ENCODE peak calls at places on chromosomes 2 and 18, in nine cellular contexts. One of them, this sample, is unnamed. For H3K27me3 and H3K36me3, the result is how much of the 10 kb centered on the place peaks cover.

GRCh38 chr18:31245820-31246219 is 72.1 kb upstream of the DSG1 start:
- DNase-seq in naive thymus-derived CD4-positive, alpha-beta T cell: no peak
- DNase-seq in H7: no peak
- DNase-seq in brain microvascular endothelial cell: peak
- DNase-seq in esophagus squamous epithelium: no peak
- DNase-seq in SJSA1: no peak
- DNase-seq in pancreas: no peak
- DNase-seq in spleen: no peak
- DNase-seq in ovary: no peak
- DNase-seq in this sample: no peak

GRCh38 chr2:96887419-96888081 is 17.7 kb upstream of the SEMA4C start:
- DNase-seq in brain microvascular endothelial cell: no peak
- DNase-seq in H7: no peak
- DNase-seq in naive thymus-derived CD4-positive, alpha-beta T cell: no peak
- DNase-seq in spleen: no peak
- DNase-seq in esophagus squamous epithelium: no peak
- DNase-seq in ovary: peak
- DNase-seq in pancreas: no peak
- DNase-seq in SJSA1: no peak
- DNase-seq in this sample: no peak

GRCh38 chr2:46230115-46230571 is 67.1 kb upstream of the EPAS1 start:
- DNase-seq in esophagus squamous epithelium: no peak
- DNase-seq in H7: peak
- DNase-seq in SJSA1: no peak
- DNase-seq in naive thymus-derived CD4-positive, alpha-beta T cell: no peak
- DNase-seq in pancreas: no peak
- DNase-seq in spleen: peak
- DNase-seq in brain microvascular endothelial cell: no peak
- DNase-seq in ovary: no peak
- DNase-seq in this sample: peak

GRCh38 chr2:37764739-37765138 is 93.3 kb upstream of the CDC42EP3 start:
- DNase-seq in esophagus squamous epithelium: no peak
- DNase-seq in ovary: no peak
- DNase-seq in spleen: no peak
- DNase-seq in brain microvascular endothelial cell: no peak
- DNase-seq in SJSA1: no peak
- DNase-seq in naive thymus-derived CD4-positive, alpha-beta T cell: no peak
- DNase-seq in pancreas: no peak
- DNase-seq in H7: no peak
- DNase-seq in this sample: no peak

GRCh38 chr2:18063826-18064485 is 185.5 kb downstream of the KCNS3 start:
- DNase-seq in pancreas: no peak
- DNase-seq in spleen: no peak
- DNase-seq in H7: no peak
- DNase-seq in ovary: no peak
- DNase-seq in esophagus squamous epithelium: no peak
- DNase-seq in SJSA1: no peak
- DNase-seq in brain microvascular endothelial cell: no peak
- DNase-seq in naive thymus-derived CD4-positive, alpha-beta T cell: no peak
- DNase-seq in this sample: no peak

GRCh38 chr2:97965146-97965545 is 30.6 kb downstream of the TMEM131 start:
- DNase-seq in pancreas: no peak
- DNase-seq in SJSA1: no peak
- DNase-seq in naive thymus-derived CD4-positive, alpha-beta T cell: no peak
- DNase-seq in ovary: no peak
- DNase-seq in esophagus squamous epithelium: no peak
- DNase-seq in spleen: no peak
- DNase-seq in H7: no peak
- DNase-seq in brain microvascular endothelial cell: no peak
- DNase-seq in this sample: no peak

GRCh38 chr2:44529448-44529847 is 167.7 kb downstream of the CAMKMT start:
- DNase-seq in H7: no peak
- DNase-seq in pancreas: no peak
- DNase-seq in ovary: no peak
- DNase-seq in brain microvascular endothelial cell: no peak
- DNase-seq in naive thymus-derived CD4-positive, alpha-beta T cell: no peak
- DNase-seq in SJSA1: no peak
- DNase-seq in spleen: no peak
- DNase-seq in esophagus squamous epithelium: no peak
- DNase-seq in this sample: no peak

GRCh38 chr2:228318218-228318617 is 136.7 kb upstream of the SPHKAP start:
- DNase-seq in SJSA1: no peak
- DNase-seq in pancreas: no peak
- DNase-seq in brain microvascular endothelial cell: no peak
- DNase-seq in esophagus squamous epithelium: no peak
- DNase-seq in H7: peak
- DNase-seq in naive thymus-derived CD4-positive, alpha-beta T cell: no peak
- DNase-seq in ovary: no peak
- DNase-seq in spleen: no peak
- DNase-seq in this sample: peak

GRCh38 chr18:62839874-62840713 is 124.8 kb downstream of the PHLPP1 start:
- DNase-seq in naive thymus-derived CD4-positive, alpha-beta T cell: no peak
- DNase-seq in H7: no peak
- DNase-seq in brain microvascular endothelial cell: no peak
- DNase-seq in SJSA1: no peak
- DNase-seq in ovary: no peak
- DNase-seq in spleen: no peak
- DNase-seq in esophagus squamous epithelium: no peak
- DNase-seq in pancreas: no peak
- DNase-seq in this sample: no peak

GRCh38 chr18:23949863-23950262 is 64.7 kb upstream of the TTC39C start:
- DNase-seq in spleen: no peak
- DNase-seq in H7: no peak
- DNase-seq in brain microvascular endothelial cell: no peak
- DNase-seq in pancreas: no peak
- DNase-seq in SJSA1: no peak
- DNase-seq in naive thymus-derived CD4-positive, alpha-beta T cell: no peak
- DNase-seq in ovary: no peak
- DNase-seq in esophagus squamous epithelium: no peak
- DNase-seq in this sample: no peak

GRCh38 chr2:113978524-113979171 is 88.8 kb downstream of the ACTR3 start:
- DNase-seq in naive thymus-derived CD4-positive, alpha-beta T cell: no peak
- DNase-seq in brain microvascular endothelial cell: no peak
- DNase-seq in H7: peak
- DNase-seq in ovary: no peak
- DNase-seq in SJSA1: no peak
- DNase-seq in esophagus squamous epithelium: no peak
- DNase-seq in spleen: no peak
- DNase-seq in pancreas: no peak
- DNase-seq in this sample: no peak

GRCh38 chr18:64271264-64271663 is 122.4 kb upstream of the LINC00305 start:
- DNase-seq in ovary: no peak
- DNase-seq in naive thymus-derived CD4-positive, alpha-beta T cell: no peak
- DNase-seq in esophagus squamous epithelium: no peak
- DNase-seq in SJSA1: no peak
- DNase-seq in pancreas: peak
- DNase-seq in H7: no peak
- DNase-seq in spleen: no peak
- DNase-seq in brain microvascular endothelial cell: no peak
- DNase-seq in this sample: no peak

GRCh38 chr2:196955036-196955435 is 28.5 kb upstream of the PGAP1 start:
- DNase-seq in naive thymus-derived CD4-positive, alpha-beta T cell: no peak
- DNase-seq in spleen: no peak
- DNase-seq in H7: no peak
- DNase-seq in SJSA1: no peak
- DNase-seq in brain microvascular endothelial cell: no peak
- DNase-seq in esophagus squamous epithelium: no peak
- DNase-seq in pancreas: no peak
- DNase-seq in ovary: no peak
- DNase-seq in this sample: no peak

GRCh38 chr2:46810195-46810594 is 105.4 kb downstream of the MCFD2 start:
- DNase-seq in ovary: no peak
- DNase-seq in brain microvascular endothelial cell: no peak
- DNase-seq in naive thymus-derived CD4-positive, alpha-beta T cell: no peak
- DNase-seq in SJSA1: no peak
- DNase-seq in H7: no peak
- DNase-seq in spleen: no peak
- DNase-seq in esophagus squamous epithelium: no peak
- DNase-seq in pancreas: no peak
- DNase-seq in this sample: no peak

GRCh38 chr2:67945976-67946375 is 116.8 kb downstream of the C1D start:
- DNase-seq in H7: no peak
- DNase-seq in spleen: no peak
- DNase-seq in ovary: no peak
- DNase-seq in brain microvascular endothelial cell: no peak
- DNase-seq in esophagus squamous epithelium: no peak
- DNase-seq in pancreas: no peak
- DNase-seq in SJSA1: no peak
- DNase-seq in naive thymus-derived CD4-positive, alpha-beta T cell: no peak
- DNase-seq in this sample: no peak

DNA sequence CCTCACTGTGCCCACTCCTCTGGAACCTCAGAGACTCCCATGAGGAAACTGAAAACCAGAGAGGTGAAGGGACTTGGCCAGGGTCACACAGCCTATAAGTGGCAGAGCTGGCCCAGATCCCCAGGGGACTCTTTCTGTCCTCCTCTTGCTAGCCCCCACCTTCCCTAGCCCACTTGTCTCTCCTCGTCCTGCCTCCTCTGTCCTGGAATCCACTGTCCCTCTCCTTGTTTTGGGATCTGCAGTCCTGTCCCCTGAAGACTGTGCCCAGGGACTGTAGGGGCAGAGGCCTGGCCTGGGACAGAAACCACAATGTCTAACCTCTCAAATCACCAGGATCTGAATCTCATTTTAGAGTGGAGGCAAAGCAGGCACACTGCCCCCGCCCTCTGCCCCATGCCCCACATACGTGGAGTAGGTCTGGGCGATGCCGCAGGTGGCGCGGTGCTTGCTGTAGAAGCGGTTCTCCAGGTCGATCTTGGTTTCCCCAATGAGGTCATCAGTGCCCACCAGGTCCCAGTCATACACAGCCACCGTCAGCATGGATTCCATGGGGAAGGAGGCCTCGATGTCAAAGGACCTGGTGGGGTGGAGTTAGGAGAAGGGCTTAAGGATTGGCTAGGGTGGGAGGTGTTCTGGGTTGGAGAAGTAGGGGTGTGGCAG is 12.5 kb downstream of the OTOF start:
- DNase-seq in pancreas: peak
- DNase-seq in brain microvascular endothelial cell: no peak
- DNase-seq in SJSA1: no peak
- DNase-seq in esophagus squamous epithelium: no peak
- DNase-seq in ovary: peak
- DNase-seq in spleen: peak
- DNase-seq in H7: no peak
- DNase-seq in naive thymus-derived CD4-positive, alpha-beta T cell: no peak
- DNase-seq in this sample: no peak
- H3K27me3 ChIP-seq in pancreas: under half
- H3K27me3 ChIP-seq in brain microvascular endothelial cell: under half
- H3K27me3 ChIP-seq in SJSA1: under half
- H3K27me3 ChIP-seq in esophagus squamous epithelium: under half
- H3K27me3 ChIP-seq in ovary: under half
- H3K27me3 ChIP-seq in spleen: under half
- H3K27me3 ChIP-seq in H7: under half
- H3K27me3 ChIP-seq in naive thymus-derived CD4-positive, alpha-beta T cell: under half
- H3K27me3 ChIP-seq in this sample: under half

GRCh38 chr2:241657851-241658254 is 20.4 kb downstream of the ATG4B start:
- DNase-seq in pancreas: no peak
- DNase-seq in esophagus squamous epithelium: no peak
- DNase-seq in brain microvascular endothelial cell: no peak
- DNase-seq in H7: no peak
- DNase-seq in SJSA1: no peak
- DNase-seq in naive thymus-derived CD4-positive, alpha-beta T cell: no peak
- DNase-seq in spleen: no peak
- DNase-seq in ovary: no peak
- DNase-seq in this sample: no peak
- H3K36me3 ChIP-seq in pancreas: under half
- H3K36me3 ChIP-seq in esophagus squamous epithelium: under half
- H3K36me3 ChIP-seq in brain microvascular endothelial cell: under half
- H3K36me3 ChIP-seq in H7: under half
- H3K36me3 ChIP-seq in SJSA1: half or more
- H3K36me3 ChIP-seq in naive thymus-derived CD4-positive, alpha-beta T cell: half or more
- H3K36me3 ChIP-seq in spleen: half or more
- H3K36me3 ChIP-seq in ovary: under half
- H3K36me3 ChIP-seq in this sample: under half

DNA sequence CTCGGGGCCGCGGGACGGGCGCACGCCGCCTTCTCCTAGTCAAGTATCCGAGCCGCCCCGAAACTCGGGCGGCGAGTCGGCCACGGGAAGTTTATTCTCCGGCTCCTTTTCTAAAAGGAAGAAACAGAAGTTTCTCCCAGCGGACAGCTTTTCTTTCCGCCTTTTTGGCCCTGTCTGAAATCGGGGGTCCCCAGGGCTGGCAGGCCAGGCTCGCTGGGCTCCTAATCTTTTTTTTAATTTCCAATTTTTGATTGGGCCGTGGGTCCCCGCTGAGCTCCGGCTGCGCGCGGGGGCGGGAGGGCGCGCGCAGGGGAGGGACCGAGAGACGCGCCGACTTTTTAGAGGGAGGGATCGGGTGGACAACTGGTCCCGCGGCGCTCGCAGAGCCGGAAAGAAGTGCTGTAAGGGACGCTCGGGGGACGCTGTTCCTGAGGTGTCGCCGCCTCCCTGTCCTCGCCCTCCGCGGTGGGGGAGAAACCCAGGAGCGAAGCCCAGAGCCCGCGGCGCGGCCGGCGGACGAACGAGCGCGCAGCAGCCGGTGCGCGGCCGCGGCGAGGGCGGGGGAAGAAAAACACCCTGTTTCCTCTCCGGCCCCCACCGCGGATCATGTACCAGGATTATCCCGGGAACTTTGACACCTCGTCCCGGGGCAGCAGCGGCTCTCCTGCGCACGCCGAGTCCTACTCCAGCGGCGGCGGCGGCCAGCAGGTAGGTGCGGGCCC is 618 bp downstream of the FOSL2 start:
- DNase-seq in spleen: peak
- DNase-seq in brain microvascular endothelial cell: peak
- DNase-seq in H7: peak
- DNase-seq in ovary: peak
- DNase-seq in naive thymus-derived CD4-positive, alpha-beta T cell: no peak
- DNase-seq in SJSA1: peak
- DNase-seq in pancreas: peak
- DNase-seq in esophagus squamous epithelium: no peak
- DNase-seq in this sample: peak
- H3K27me3 ChIP-seq in spleen: under half
- H3K27me3 ChIP-seq in brain microvascular endothelial cell: under half
- H3K27me3 ChIP-seq in H7: under half
- H3K27me3 ChIP-seq in ovary: under half
- H3K27me3 ChIP-seq in naive thymus-derived CD4-positive, alpha-beta T cell: under half
- H3K27me3 ChIP-seq in SJSA1: under half
- H3K27me3 ChIP-seq in pancreas: under half
- H3K27me3 ChIP-seq in esophagus squamous epithelium: under half
- H3K27me3 ChIP-seq in this sample: under half

GRCh38 chr18:13035249-13035914 is 44.2 kb downstream of the CEP192 start:
- DNase-seq in ovary: no peak
- DNase-seq in pancreas: no peak
- DNase-seq in naive thymus-derived CD4-positive, alpha-beta T cell: no peak
- DNase-seq in H7: no peak
- DNase-seq in spleen: no peak
- DNase-seq in SJSA1: no peak
- DNase-seq in brain microvascular endothelial cell: no peak
- DNase-seq in esophagus squamous epithelium: no peak
- DNase-seq in this sample: no peak
- H3K36me3 ChIP-seq in ovary: under half
- H3K36me3 ChIP-seq in pancreas: under half
- H3K36me3 ChIP-seq in naive thymus-derived CD4-positive, alpha-beta T cell: under half
- H3K36me3 ChIP-seq in H7: under half
- H3K36me3 ChIP-seq in spleen: half or more
- H3K36me3 ChIP-seq in SJSA1: half or more
- H3K36me3 ChIP-seq in brain microvascular endothelial cell: under half
- H3K36me3 ChIP-seq in esophagus squamous epithelium: under half
- H3K36me3 ChIP-seq in this sample: under half

GRCh38 chr2:170408461-170409163 is 230.7 kb downstream of the MYO3B start:
- DNase-seq in SJSA1: no peak
- DNase-seq in naive thymus-derived CD4-positive, alpha-beta T cell: no peak
- DNase-seq in spleen: no peak
- DNase-seq in esophagus squamous epithelium: no peak
- DNase-seq in H7: peak
- DNase-seq in pancreas: no peak
- DNase-seq in ovary: no peak
- DNase-seq in brain microvascular endothelial cell: no peak
- DNase-seq in this sample: no peak
- H3K27me3 ChIP-seq in SJSA1: under half
- H3K27me3 ChIP-seq in naive thymus-derived CD4-positive, alpha-beta T cell: under half
- H3K27me3 ChIP-seq in spleen: under half
- H3K27me3 ChIP-seq in esophagus squamous epithelium: under half
- H3K27me3 ChIP-seq in H7: under half
- H3K27me3 ChIP-seq in pancreas: under half
- H3K27me3 ChIP-seq in ovary: under half
- H3K27me3 ChIP-seq in brain microvascular endothelial cell: under half
- H3K27me3 ChIP-seq in this sample: under half

This sample was measured in MG63.